ENCODE peak calls at places on chromosomes 5 and 9, in six cellular contexts. One of them, this sample, is unnamed.

GRCh38 chr9:110908894-110909293 is 129.4 kb downstream of the LPAR1 start:
- DNase-seq in T-cell: no peak
- DNase-seq in stimulated activated naive CD8-positive, alpha-beta T cell treated with anti-CD3 and anti-CD28 coated beads, Interleukin-15, Interleukin-2, amounts not matched to agents 100 U/mL and 50 U/mL, for 24 hours: no peak
- DNase-seq in activated T-cell treated with anti-CD3 and anti-CD28 coated beads, Interleukin-2, amount 50 U/mL, for 48 hours: no peak
- DNase-seq in activated CD4-positive, CD25-positive, alpha-beta regulatory T cell: no peak
- DNase-seq in astrocyte of the spinal cord: no peak
- DNase-seq in this sample: no peak

GRCh38 chr9:99565203-99565602 is 256.5 kb upstream of the NR4A3 start:
- DNase-seq in T-cell: no peak
- DNase-seq in stimulated activated naive CD8-positive, alpha-beta T cell treated with anti-CD3 and anti-CD28 coated beads, Interleukin-15, Interleukin-2, amounts not matched to agents 100 U/mL and 50 U/mL, for 24 hours: no peak
- DNase-seq in activated T-cell treated with anti-CD3 and anti-CD28 coated beads, Interleukin-2, amount 50 U/mL, for 48 hours: no peak
- DNase-seq in activated CD4-positive, CD25-positive, alpha-beta regulatory T cell: no peak
- DNase-seq in astrocyte of the spinal cord: no peak
- DNase-seq in this sample: no peak

GRCh38 chr9:75140261-75140660 is 51.9 kb downstream of the OSTF1 start:
- DNase-seq in T-cell: no peak
- DNase-seq in stimulated activated naive CD8-positive, alpha-beta T cell treated with anti-CD3 and anti-CD28 coated beads, Interleukin-15, Interleukin-2, amounts not matched to agents 100 U/mL and 50 U/mL, for 24 hours: no peak
- DNase-seq in activated T-cell treated with anti-CD3 and anti-CD28 coated beads, Interleukin-2, amount 50 U/mL, for 48 hours: no peak
- DNase-seq in activated CD4-positive, CD25-positive, alpha-beta regulatory T cell: no peak
- DNase-seq in astrocyte of the spinal cord: no peak
- DNase-seq in this sample: no peak

GRCh38 chr5:453725-454481 is 10.9 kb downstream of the EXOC3 start:
- DNase-seq in T-cell: no peak
- DNase-seq in stimulated activated naive CD8-positive, alpha-beta T cell treated with anti-CD3 and anti-CD28 coated beads, Interleukin-15, Interleukin-2, amounts not matched to agents 100 U/mL and 50 U/mL, for 24 hours: no peak
- DNase-seq in activated T-cell treated with anti-CD3 and anti-CD28 coated beads, Interleukin-2, amount 50 U/mL, for 48 hours: no peak
- DNase-seq in activated CD4-positive, CD25-positive, alpha-beta regulatory T cell: no peak
- DNase-seq in astrocyte of the spinal cord: no peak
- DNase-seq in this sample: no peak

GRCh38 chr9:130939405-130939941 is 426 bp upstream of the FIBCD1 start:
- DNase-seq in T-cell: no peak
- DNase-seq in stimulated activated naive CD8-positive, alpha-beta T cell treated with anti-CD3 and anti-CD28 coated beads, Interleukin-15, Interleukin-2, amounts not matched to agents 100 U/mL and 50 U/mL, for 24 hours: peak; percentile 17
- DNase-seq in activated T-cell treated with anti-CD3 and anti-CD28 coated beads, Interleukin-2, amount 50 U/mL, for 48 hours: peak; percentile 44
- DNase-seq in activated CD4-positive, CD25-positive, alpha-beta regulatory T cell: no peak
- DNase-seq in astrocyte of the spinal cord: no peak
- DNase-seq in this sample: no peak

GRCh38 chr5:21615195-21615765 is 1237.9 kb downstream of the CDH12 start:
- DNase-seq in T-cell: no peak
- DNase-seq in stimulated activated naive CD8-positive, alpha-beta T cell treated with anti-CD3 and anti-CD28 coated beads, Interleukin-15, Interleukin-2, amounts not matched to agents 100 U/mL and 50 U/mL, for 24 hours: no peak
- DNase-seq in activated T-cell treated with anti-CD3 and anti-CD28 coated beads, Interleukin-2, amount 50 U/mL, for 48 hours: no peak
- DNase-seq in activated CD4-positive, CD25-positive, alpha-beta regulatory T cell: no peak
- DNase-seq in astrocyte of the spinal cord: no peak
- DNase-seq in this sample: no peak

GRCh38 chr5:1511037-1511436 is 12.7 kb downstream of the LPCAT1 start:
- DNase-seq in T-cell: no peak
- DNase-seq in stimulated activated naive CD8-positive, alpha-beta T cell treated with anti-CD3 and anti-CD28 coated beads, Interleukin-15, Interleukin-2, amounts not matched to agents 100 U/mL and 50 U/mL, for 24 hours: peak; percentile 2
- DNase-seq in activated T-cell treated with anti-CD3 and anti-CD28 coated beads, Interleukin-2, amount 50 U/mL, for 48 hours: peak; percentile 11
- DNase-seq in activated CD4-positive, CD25-positive, alpha-beta regulatory T cell: no peak
- DNase-seq in astrocyte of the spinal cord: no peak
- DNase-seq in this sample: no peak

GRCh38 chr5:32523625-32524024 is 61.7 kb upstream of the SUB1 start:
- DNase-seq in T-cell: no peak
- DNase-seq in stimulated activated naive CD8-positive, alpha-beta T cell treated with anti-CD3 and anti-CD28 coated beads, Interleukin-15, Interleukin-2, amounts not matched to agents 100 U/mL and 50 U/mL, for 24 hours: no peak
- DNase-seq in activated T-cell treated with anti-CD3 and anti-CD28 coated beads, Interleukin-2, amount 50 U/mL, for 48 hours: no peak
- DNase-seq in activated CD4-positive, CD25-positive, alpha-beta regulatory T cell: no peak
- DNase-seq in astrocyte of the spinal cord: no peak
- DNase-seq in this sample: peak; percentile 21

GRCh38 chr5:1944408-1944807 is 61.7 kb upstream of the IRX4 start:
- DNase-seq in T-cell: no peak
- DNase-seq in stimulated activated naive CD8-positive, alpha-beta T cell treated with anti-CD3 and anti-CD28 coated beads, Interleukin-15, Interleukin-2, amounts not matched to agents 100 U/mL and 50 U/mL, for 24 hours: no peak
- DNase-seq in activated T-cell treated with anti-CD3 and anti-CD28 coated beads, Interleukin-2, amount 50 U/mL, for 48 hours: no peak
- DNase-seq in activated CD4-positive, CD25-positive, alpha-beta regulatory T cell: no peak
- DNase-seq in astrocyte of the spinal cord: no peak
- DNase-seq in this sample: no peak

GRCh38 chr9:108444400-108445358 is 411.1 kb downstream of the ACTL7B start:
- DNase-seq in T-cell: no peak
- DNase-seq in stimulated activated naive CD8-positive, alpha-beta T cell treated with anti-CD3 and anti-CD28 coated beads, Interleukin-15, Interleukin-2, amounts not matched to agents 100 U/mL and 50 U/mL, for 24 hours: no peak
- DNase-seq in activated T-cell treated with anti-CD3 and anti-CD28 coated beads, Interleukin-2, amount 50 U/mL, for 48 hours: no peak
- DNase-seq in activated CD4-positive, CD25-positive, alpha-beta regulatory T cell: no peak
- DNase-seq in astrocyte of the spinal cord: peak; percentile 86
- DNase-seq in this sample: peak; percentile 96

GRCh38 chr9:135559606-135560005 is 1.9 kb upstream of the PAEP start:
- DNase-seq in T-cell: no peak
- DNase-seq in stimulated activated naive CD8-positive, alpha-beta T cell treated with anti-CD3 and anti-CD28 coated beads, Interleukin-15, Interleukin-2, amounts not matched to agents 100 U/mL and 50 U/mL, for 24 hours: no peak
- DNase-seq in activated T-cell treated with anti-CD3 and anti-CD28 coated beads, Interleukin-2, amount 50 U/mL, for 48 hours: no peak
- DNase-seq in activated CD4-positive, CD25-positive, alpha-beta regulatory T cell: no peak
- DNase-seq in astrocyte of the spinal cord: no peak
- DNase-seq in this sample: no peak

GRCh38 chr9:23648651-23649050 is 177.4 kb downstream of the ELAVL2 start:
- DNase-seq in T-cell: no peak
- DNase-seq in stimulated activated naive CD8-positive, alpha-beta T cell treated with anti-CD3 and anti-CD28 coated beads, Interleukin-15, Interleukin-2, amounts not matched to agents 100 U/mL and 50 U/mL, for 24 hours: no peak
- DNase-seq in activated T-cell treated with anti-CD3 and anti-CD28 coated beads, Interleukin-2, amount 50 U/mL, for 48 hours: no peak
- DNase-seq in activated CD4-positive, CD25-positive, alpha-beta regulatory T cell: no peak
- DNase-seq in astrocyte of the spinal cord: no peak
- DNase-seq in this sample: no peak

GRCh38 chr5:34930527-34930844 is 1.1 kb downstream of the DNAJC21 start:
- DNase-seq in T-cell: no peak
- DNase-seq in stimulated activated naive CD8-positive, alpha-beta T cell treated with anti-CD3 and anti-CD28 coated beads, Interleukin-15, Interleukin-2, amounts not matched to agents 100 U/mL and 50 U/mL, for 24 hours: no peak
- DNase-seq in activated T-cell treated with anti-CD3 and anti-CD28 coated beads, Interleukin-2, amount 50 U/mL, for 48 hours: no peak
- DNase-seq in activated CD4-positive, CD25-positive, alpha-beta regulatory T cell: no peak
- DNase-seq in astrocyte of the spinal cord: no peak
- DNase-seq in this sample: peak; percentile 8